ENCODE peak calls at places on chromosome 9, in four cellular contexts. F is hepatocyte, C is Karpas-422, V is Panc1. G is an unnamed sample.
A peak's percentile ranks its signal among the peaks of the same experiment; 100 is the strongest.

GRCh38 chr9:129276486-129277260 is 98.6 kb upstream of the IER5L start:
- DNase-seq in F (no peak), C (no peak), V (no peak), G (no peak)

GRCh38 chr9:134663084-134663483 is 21.5 kb downstream of the COL5A1 start:
- DNase-seq in F (no peak), C (no peak), V (no peak), G (no peak)

GRCh38 chr9:96554326-96554725 is 65.3 kb downstream of the CDC14B start:
- DNase-seq in F (no peak), C (no peak), V (no peak), G (no peak)

GRCh38 chr9:134065720-134066419 is 2.0 kb downstream of the BRD3 start:
- DNase-seq in F (peak; percentile 62), C (peak; percentile 46), V (no peak), G (peak; percentile 39)

GRCh38 chr9:133463234-133463863 is 3.6 kb downstream of the CACFD1 start:
- DNase-seq in F (no peak), C (peak; percentile 77), V (no peak), G (no peak)

GRCh38 chr9:134694714-134695113 is 53.1 kb downstream of the COL5A1 start:
- DNase-seq in F (no peak), C (no peak), V (no peak), G (no peak)

GRCh38 chr9:105921057-105921721 is 226.8 kb downstream of the TMEM38B start:
- DNase-seq in F (peak; percentile 23), C (no peak), V (no peak), G (no peak)

GRCh38 chr9:21813575-21814473 is 11.4 kb downstream of the MTAP start:
- DNase-seq in F (peak; percentile 91), C (peak; percentile 90), V (peak; percentile 64), G (peak; percentile 48)

GRCh38 chr9:112232233-112232632 is 57.1 kb upstream of the SUSD1 start:
- DNase-seq in F (no peak), C (no peak), V (no peak), G (no peak)

GRCh38 chr9:122261469-122261881 is 3.2 kb downstream of the RBM18 start:
- DNase-seq in F (peak; percentile 88), C (no peak), V (no peak), G (peak; percentile 63)

GRCh38 chr9:33164138-33164809 is 2.9 kb downstream of the B4GALT1 start:
- DNase-seq in F (no peak), C (no peak), V (no peak), G (no peak)
- H3K4me3 ChIP-seq in F (peak overlapping the region; percentile 84), C (no peak overlapping the region), V (peak overlapping the region; percentile 81), G (no peak overlapping the region)

GRCh38 chr9:128259156-128259555 is 16.7 kb downstream of the GOLGA2 start:
- DNase-seq in F (no peak), C (no peak), V (no peak), G (no peak)
- H3K36me3 ChIP-seq in F (peaks cover 3% of the 10 kb centered on the region), C (peaks cover 2% of the 10 kb centered on the region), V (no peaks in the 10 kb centered on the region), G (peaks cover 62% of the 10 kb centered on the region)

GRCh38 chr9:33154368-33154767 is 12.8 kb downstream of the B4GALT1 start:
- DNase-seq in F (no peak), C (no peak), V (no peak), G (no peak)
- H3K4me1 ChIP-seq in F (peaks cover 46% of the 10 kb centered on the region), C (peaks cover 33% of the 10 kb centered on the region), V (peaks cover 55% of the 10 kb centered on the region), G (peaks cover 52% of the 10 kb centered on the region)

GRCh38 chr9:35792826-35793225 is 1.4 kb downstream of the NPR2 start:
- DNase-seq in F (no peak), C (no peak), V (no peak), G (no peak)

GRCh38 chr9:35790025-35790384 is 1.4 kb upstream of the NPR2 start:
- DNase-seq in F (no peak), C (no peak), V (no peak), G (no peak)

GRCh38 chr9:35792044-35792813 is 838 bp downstream of the NPR2 start:
- DNase-seq in F (no peak), C (no peak), V (no peak), G (no peak)

GRCh38 chr9:35790385-35791291 is 753 bp upstream of the NPR2 start:
- DNase-seq in F (peak; percentile 90), C (peak; percentile 84), V (no peak), G (peak; percentile 70)

DNA sequence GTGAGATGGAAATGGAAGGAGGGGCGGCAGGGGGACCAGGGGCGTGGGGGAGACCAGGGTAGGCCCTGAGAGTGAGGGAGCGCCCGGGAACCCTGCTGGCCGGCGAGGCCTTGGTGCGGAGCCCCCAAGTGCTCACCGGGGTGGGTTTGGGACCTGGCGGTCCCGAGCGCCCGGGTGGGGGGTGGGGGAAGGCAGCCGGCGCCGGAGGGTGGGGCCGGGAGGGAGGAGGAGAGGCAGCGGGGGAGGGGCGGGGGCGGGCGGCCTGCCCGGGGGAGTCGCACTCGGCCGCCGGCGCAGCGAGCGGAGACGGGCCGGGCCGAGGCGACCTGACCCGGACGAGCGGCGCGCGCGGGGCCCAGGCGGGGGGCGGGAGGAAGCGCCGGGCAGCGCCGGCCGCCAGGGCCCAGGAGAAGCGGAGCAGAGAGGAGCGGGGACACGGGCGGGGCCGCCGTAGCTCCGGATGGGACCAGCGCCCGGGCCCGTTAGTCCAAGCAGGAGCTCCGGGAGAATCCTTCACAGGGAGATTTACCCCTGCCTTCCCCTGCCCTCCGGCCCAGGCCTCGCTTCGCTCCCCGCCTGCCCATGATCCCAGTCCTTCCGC is at the start of gene NPR2:
- DNase-seq in F (peak; percentile 71), C (no peak), V (no peak), G (peak; percentile 43)
- H3K4me3 ChIP-seq in F (peak within 1 kb of the TSS; percentile 20), C (no peak within 1 kb of the TSS), V (no peak within 1 kb of the TSS), G (no peak within 1 kb of the TSS)

GRCh38 chr9:132383462-132383883 is 23.2 kb downstream of the TTF1 start:
- DNase-seq in F (no peak), C (peak; percentile 90), V (no peak), G (no peak)
- H3K36me3 ChIP-seq in F (no peaks in the 10 kb centered on the region), C (peaks cover 33% of the 10 kb centered on the region), V (no peaks in the 10 kb centered on the region), G (peaks cover 29% of the 10 kb centered on the region)

GRCh38 chr9:7980691-7981289 is 181.2 kb upstream of the DMAC1 start:
- DNase-seq in F (no peak), C (no peak), V (no peak), G (no peak)
- H3K4me1 ChIP-seq in F (no peaks in the 10 kb centered on the region), C (peaks cover 24% of the 10 kb centered on the region), V (no peaks in the 10 kb centered on the region), G (no peaks in the 10 kb centered on the region)

GRCh38 chr9:95129651-95130291 is 187.7 kb downstream of the FANCC start:
- DNase-seq in F (no peak), C (no peak), V (no peak), G (peak; percentile 34)

GRCh38 chr9:95126739-95127138 is 190.8 kb downstream of the FANCC start:
- DNase-seq in F (no peak), C (no peak), V (no peak), G (no peak)

GRCh38 chr9:95128177-95128524 is 189.4 kb downstream of the FANCC start:
- DNase-seq in F (no peak), C (no peak), V (no peak), G (no peak)

GRCh38 chr9:95125652-95126051 is 191.9 kb downstream of the FANCC start:
- DNase-seq in F (no peak), C (no peak), V (no peak), G (no peak)

DNA sequence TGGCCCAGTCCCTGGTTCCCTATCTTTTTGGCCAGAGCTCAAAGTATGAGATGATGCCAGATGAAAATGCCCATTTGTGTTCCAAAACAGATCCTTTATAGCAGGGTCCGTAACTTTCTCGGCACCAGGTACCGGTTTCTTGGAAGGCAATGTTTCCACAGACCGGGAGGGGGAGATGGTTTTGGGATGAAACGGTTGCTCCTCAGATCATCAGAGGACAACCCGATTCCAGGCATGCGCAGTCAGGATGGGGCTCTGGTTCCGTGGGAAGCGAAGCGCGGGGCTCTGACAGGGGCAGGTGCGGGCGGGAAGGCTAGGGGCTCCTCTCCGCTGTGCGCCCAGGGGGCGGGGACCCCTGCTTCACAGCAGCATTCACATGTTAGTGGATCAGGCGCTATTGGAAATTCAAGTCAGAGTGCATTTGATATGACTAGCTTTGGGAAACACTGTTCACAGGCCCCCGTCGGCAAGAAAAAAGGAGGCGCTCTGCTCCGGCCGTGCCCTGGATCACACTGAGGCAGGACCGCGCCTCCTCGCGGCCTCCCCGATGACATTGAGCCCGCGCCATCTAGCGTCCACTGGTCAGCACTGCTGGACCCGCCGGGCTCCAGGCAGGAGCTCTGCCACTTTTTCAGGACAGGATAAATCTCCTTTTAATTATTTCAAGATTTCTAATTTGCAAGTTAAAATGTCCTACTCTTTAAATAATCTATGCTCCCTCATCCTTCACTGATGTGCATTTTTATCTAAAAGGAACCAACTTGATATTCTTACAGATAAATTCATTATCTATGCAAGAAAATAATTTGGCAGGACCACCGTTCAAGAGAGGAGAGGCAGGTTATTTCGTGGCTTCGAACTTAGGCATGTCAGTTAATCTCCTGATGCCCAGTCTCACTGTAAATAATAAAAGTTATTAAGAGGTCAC is 190.0 kb downstream of the FANCC start:
- DNase-seq in F (peak; percentile 92), C (no peak), V (no peak), G (peak; percentile 89)
- H3K4me3 ChIP-seq in F (no peak overlapping the region), C (no peak overlapping the region), V (no peak overlapping the region), G (no peak overlapping the region)

GRCh38 chr9:137759649-137760321 is 117.8 kb upstream of the CACNA1B start:
- DNase-seq in F (no peak), C (no peak), V (no peak), G (no peak)
- H3K36me3 ChIP-seq in F (peaks cover 4% of the 10 kb centered on the region), C (peaks cover 18% of the 10 kb centered on the region), V (no peaks in the 10 kb centered on the region), G (peaks cover 31% of the 10 kb centered on the region)

GRCh38 chr9:1047605-1048235 is 2.4 kb upstream of the DMRT2 start:
- DNase-seq in F (no peak), C (no peak), V (no peak), G (no peak)
- H3K4me1 ChIP-seq in F (no peaks in the 10 kb centered on the region), C (no peaks in the 10 kb centered on the region), V (no peaks in the 10 kb centered on the region), G (peaks cover 29% of the 10 kb centered on the region)

GRCh38 chr9:79469164-79469563 is 102.6 kb upstream of the TLE4 start:
- DNase-seq in F (no peak), C (no peak), V (no peak), G (no peak)

GRCh38 chr9:79473704-79474103 is 98.1 kb upstream of the TLE4 start:
- DNase-seq in F (no peak), C (no peak), V (no peak), G (no peak)

GRCh38 chr9:79465171-79465570 is 106.6 kb upstream of the TLE4 start:
- DNase-seq in F (no peak), C (no peak), V (no peak), G (no peak)

GRCh38 chr9:79471577-79472543 is 99.9 kb upstream of the TLE4 start:
- DNase-seq in F (peak; percentile 53), C (peak; percentile 61), V (no peak), G (peak; percentile 78)

GRCh38 chr9:79470957-79471356 is 100.8 kb upstream of the TLE4 start:
- DNase-seq in F (no peak), C (no peak), V (no peak), G (no peak)
- H3K4me3 ChIP-seq in F (no peak overlapping the region), C (no peak overlapping the region), V (no peak overlapping the region), G (no peak overlapping the region)

G was measured in thyroid gland.